ENCODE peak calls at places on chromosomes 1 and 21, in six cellular contexts. Y is T-helper 17 cell, Z is NCI-H1436, G is lower leg skin, N is right atrium auricular region, K is iPS-NIHi11. E is an unnamed sample.

GRCh38 chr1:179048339-179049124 is 22.8 kb downstream of the FAM20B start:
- DNase-seq in Y (no peak), Z (no peak), G (no peak), N (no peak), K (no peak), E (no peak)

GRCh38 chr1:12075195-12076114 is 12.4 kb downstream of the TNFRSF8 start:
- DNase-seq in Y (no peak), Z (no peak), G (no peak), N (no peak), K (no peak), E (no peak)

GRCh38 chr1:47403321-47403720 is 12.8 kb upstream of the FOXE3 start:
- DNase-seq in Y (no peak), Z (no peak), G (no peak), N (no peak), K (no peak), E (no peak)

GRCh38 chr1:155892801-155893200 is 18.3 kb downstream of the RIT1 start:
- DNase-seq in Y (no peak), Z (no peak), G (no peak), N (no peak), K (no peak), E (no peak)

GRCh38 chr1:29804181-29804899 is 568.0 kb downstream of the PTPRU start:
- DNase-seq in Y (no peak), Z (no peak), G (peak), N (peak), K (no peak), E (no peak)

GRCh38 chr1:62187548-62187947 is 7.1 kb upstream of the L1TD1 start:
- DNase-seq in Y (no peak), Z (no peak), G (peak), N (peak), K (no peak), E (no peak)

GRCh38 chr1:213138391-213138790 is 87.3 kb downstream of the RPS6KC1 start:
- DNase-seq in Y (no peak), Z (no peak), G (no peak), N (no peak), K (no peak), E (no peak)

GRCh38 chr21:44846485-44847260 is 26.8 kb downstream of the PTTG1IP start:
- DNase-seq in Y (no peak), Z (no peak), G (peak), N (peak), K (no peak), E (no peak)

E was measured in LNCaP clone FGC.